ENCODE peak calls at places on chromosomes 13 and 19, in five cellular contexts. F, V, P, G and J are unnamed samples.

GRCh38 chr13:30453727-30454126 is 12.0 kb downstream of the HMGB1 start:
- DNase-seq in P (no peak), V (no peak), G (no peak), F (no peak), J (peak)

GRCh38 chr19:10861118-10861651 is 10.2 kb upstream of the CARM1 start:
- DNase-seq in G (peak), F (no peak), V (no peak), P (peak), J (peak)

GRCh38 chr19:34208485-34208884 is 36.2 kb downstream of the LSM14A start:
- DNase-seq in F (no peak), P (no peak), G (no peak), V (no peak), J (no peak)

GRCh38 chr13:110887242-110887954 is 27.5 kb downstream of the ANKRD10 start:
- DNase-seq in V (no peak), F (no peak), P (no peak), G (no peak), J (no peak)

GRCh38 chr13:25701304-25701703 is 329.5 kb downstream of the ATP8A2 start:
- DNase-seq in P (no peak), V (no peak), G (no peak), F (no peak), J (no peak)

GRCh38 chr19:4196587-4197148 is 14.2 kb downstream of the ANKRD24 start:
- DNase-seq in G (no peak), V (no peak), P (no peak), F (no peak), J (no peak)

GRCh38 chr19:33404916-33405315 is 31.4 kb downstream of the CEBPG start:
- DNase-seq in V (no peak), F (no peak), P (no peak), G (no peak), J (no peak)

GRCh38 chr19:29663861-29664752 is 1.2 kb upstream of the PLEKHF1 start:
- DNase-seq in F (no peak), P (no peak), G (no peak), V (peak), J (no peak)

GRCh38 chr19:54266133-54266532 is 9.1 kb upstream of the LILRB5 start:
- DNase-seq in V (peak), G (peak), P (peak), F (peak), J (peak)

GRCh38 chr13:27465611-27466010 is 15.2 kb upstream of the MTIF3 start:
- DNase-seq in V (no peak), F (no peak), P (no peak), G (no peak), J (no peak)